ENCODE peak calls at places on chromosomes 13 and 19, in seven cellular contexts. C is spleen, D is gastrocnemius medialis, O is OCI-LY7, Q is ovary, A is breast epithelium, V is heart right ventricle. U is an unnamed sample.
A peak's percentile ranks its signal among the peaks of the same experiment; 100 is the strongest.

GRCh38 chr13:79799049-79799448 is 318.1 kb downstream of the NDFIP2 start:
- DNase-seq in A (no peak), Q (no peak), V (no peak), C (no peak), O (no peak), D (no peak), U (no peak)

GRCh38 chr13:100633461-100633860 is 41.1 kb downstream of the TMTC4 start:
- DNase-seq in A (no peak), V (no peak), D (no peak), C (no peak), Q (no peak), O (no peak), U (no peak)

GRCh38 chr19:18253716-18254115 is 20.5 kb downstream of the IQCN start:
- DNase-seq in Q (no peak), D (no peak), A (no peak), V (no peak), C (no peak), O (peak; percentile 57), U (no peak)

GRCh38 chr13:24233351-24233901 is 72.9 kb downstream of the SPATA13 start:
- DNase-seq in D (no peak), C (no peak), Q (peak; percentile 64), O (no peak), V (no peak), A (no peak), U (no peak)

GRCh38 chr13:35565273-35565672 is 88.8 kb upstream of the MAB21L1 start:
- DNase-seq in D (no peak), V (no peak), Q (no peak), C (no peak), A (no peak), O (no peak), U (no peak)

GRCh38 chr19:49679832-49680472 is 2.9 kb downstream of the PRMT1 start:
- DNase-seq in A (no peak), V (no peak), Q (no peak), D (no peak), C (peak; percentile 49), O (no peak), U (no peak)

GRCh38 chr19:14683439-14683838 is 6.4 kb upstream of the ZNF333 start:
- DNase-seq in V (no peak), A (no peak), C (no peak), O (no peak), Q (no peak), D (no peak), U (no peak)

GRCh38 chr13:19864018-19864338 is 529 bp upstream of the ZMYM5 start:
- DNase-seq in D (peak; percentile 8), A (peak; percentile 62), V (peak; percentile 82), C (no peak), O (peak; percentile 75), Q (peak; percentile 78), U (peak; percentile 75)

GRCh38 chr13:39451860-39452301 is 151.1 kb downstream of the LHFPL6 start:
- DNase-seq in D (peak; percentile 38), Q (peak; percentile 16), O (peak; percentile 91), A (no peak), C (no peak), V (peak; percentile 40), U (no peak)

GRCh38 chr13:70795484-70795883 is 687.2 kb upstream of the KLHL1 start:
- DNase-seq in O (no peak), D (no peak), V (no peak), C (no peak), Q (no peak), A (no peak), U (no peak)

GRCh38 chr13:40240293-40240692 is 426.1 kb downstream of the FOXO1 start:
- DNase-seq in D (no peak), A (no peak), V (no peak), Q (no peak), O (no peak), C (no peak), U (no peak)

GRCh38 chr13:83024955-83025594 is 857.2 kb downstream of the SLITRK1 start:
- DNase-seq in Q (no peak), O (no peak), D (no peak), V (no peak), C (no peak), A (no peak), U (no peak)

GRCh38 chr19:28386080-28386869 is 826.7 kb downstream of the UQCRFS1 start:
- DNase-seq in O (peak; percentile 51), A (no peak), Q (no peak), V (no peak), C (no peak), D (no peak), U (no peak)

GRCh38 chr19:9128171-9128570 is 1.4 kb upstream of the OR7G3 start:
- DNase-seq in V (no peak), C (no peak), Q (no peak), O (no peak), D (no peak), A (no peak), U (no peak)

GRCh38 chr13:109200556-109200955 is 571.1 kb downstream of the MYO16 start:
- DNase-seq in C (no peak), V (no peak), D (no peak), Q (no peak), O (no peak), A (no peak), U (no peak)

GRCh38 chr13:57673197-57673596 is 41.7 kb downstream of the PCDH17 start:
- DNase-seq in O (no peak), Q (no peak), D (no peak), V (no peak), A (no peak), C (no peak), U (peak; percentile 24)

GRCh38 chr13:75761373-75761772 is 125.2 kb downstream of the LMO7 start:
- DNase-seq in Q (no peak), V (no peak), D (no peak), A (no peak), O (no peak), C (no peak), U (no peak)

GRCh38 chr19:51687791-51688664 is 5.1 kb upstream of the SPACA6 start:
- DNase-seq in C (peak; percentile 77), A (no peak), V (peak; percentile 74), Q (peak; percentile 74), D (no peak), O (no peak), U (peak; percentile 51)

GRCh38 chr19:19568802-19569756 is 31.0 kb downstream of the CILP2 start:
- DNase-seq in C (no peak), D (no peak), O (no peak), A (no peak), Q (no peak), V (no peak), U (no peak)

GRCh38 chr19:2744113-2744512 is 4.3 kb upstream of the SLC39A3 start:
- DNase-seq in O (no peak), D (no peak), A (no peak), C (no peak), V (no peak), Q (no peak), U (no peak)

GRCh38 chr19:2743099-2743498 is 3.3 kb upstream of the SLC39A3 start:
- DNase-seq in O (no peak), Q (no peak), V (no peak), A (no peak), C (no peak), D (no peak), U (no peak)

GRCh38 chr19:2736550-2737190 is 3.1 kb downstream of the SLC39A3 start:
- DNase-seq in Q (no peak), C (no peak), D (no peak), A (no peak), O (no peak), V (no peak), U (no peak)

GRCh38 chr19:2740314-2740656 is 468 bp upstream of the SLC39A3 start:
- DNase-seq in D (no peak), O (no peak), V (no peak), C (no peak), Q (no peak), A (no peak), U (no peak)

DNA sequence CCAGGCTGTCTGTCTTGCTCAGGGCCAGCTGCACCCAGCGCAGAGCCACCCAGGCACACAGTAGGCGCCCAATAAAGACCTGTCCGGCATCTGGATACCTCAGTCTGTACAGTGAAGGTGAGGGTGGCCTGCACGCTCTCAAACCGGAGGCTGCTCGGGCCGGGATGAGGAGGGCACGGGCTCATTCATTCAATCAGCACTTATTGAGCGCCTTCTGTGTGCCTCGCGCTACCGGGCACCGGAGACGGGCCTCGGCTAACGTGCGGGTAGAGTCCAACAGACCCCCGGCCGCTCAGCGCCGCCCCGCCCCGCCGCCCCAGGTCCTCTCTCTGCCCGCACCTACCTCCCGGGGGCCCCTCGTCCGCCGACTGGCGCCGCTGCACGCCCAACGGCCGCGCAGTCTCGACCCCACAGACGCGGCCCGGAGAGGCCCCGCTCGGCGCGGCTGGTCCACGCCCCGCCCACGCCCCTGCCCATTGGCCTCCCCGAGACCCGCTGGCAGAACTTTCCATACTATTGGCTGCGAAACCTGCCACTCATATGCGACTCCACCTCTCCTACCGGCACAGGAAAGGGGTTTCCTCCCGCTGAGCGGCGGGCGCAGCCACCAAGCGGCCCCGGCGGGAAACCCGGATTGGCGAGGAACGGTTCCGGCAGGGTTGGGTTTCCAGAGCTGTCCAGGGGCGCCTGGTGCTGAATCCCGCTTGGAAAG is at the start of gene SLC39A3:
- DNase-seq in O (peak; percentile 99), C (peak; percentile 97), V (peak; percentile 97), D (peak; percentile 98), Q (peak; percentile 99), A (peak; percentile 99), U (peak; percentile 99)
- TF ChIP-seq CTCF in O (no peak), C (peak; percentile 16), V (peak; percentile 19), D (peak; percentile 23), Q (peak; percentile 73), A (no peak), U (no peak)

GRCh38 chr13:49418206-49418605 is 25.7 kb downstream of the CAB39L start:
- DNase-seq in O (peak; percentile 75), V (no peak), Q (no peak), C (no peak), D (no peak), A (no peak), U (no peak)
- H3K4me1 ChIP-seq in O (peaks cover 62% of the 10 kb centered on the region), V (no peaks in the 10 kb centered on the region), Q (peaks cover 3% of the 10 kb centered on the region), C (no peaks in the 10 kb centered on the region), D (no peaks in the 10 kb centered on the region), A (no peaks in the 10 kb centered on the region), U (no peaks in the 10 kb centered on the region)

GRCh38 chr13:105139380-105140285 is 1395.8 kb downstream of the EFNB2 start:
- DNase-seq in D (no peak), O (peak; percentile 46), V (peak; percentile 21), A (no peak), Q (no peak), C (peak; percentile 84), U (peak; percentile 45)
- TF ChIP-seq CTCF in D (no peak), O (peak; percentile 30), V (peak; percentile 38), A (no peak), Q (no peak), C (no peak), U (no peak)

GRCh38 chr13:51311271-51311670 is 28.2 kb upstream of the SERPINE3 start:
- DNase-seq in D (no peak), V (no peak), Q (no peak), A (no peak), C (no peak), O (no peak), U (no peak)

GRCh38 chr13:51317262-51317661 is 22.2 kb upstream of the SERPINE3 start:
- DNase-seq in O (no peak), C (no peak), Q (no peak), V (no peak), A (no peak), D (no peak), U (no peak)

GRCh38 chr13:51311957-51312520 is 27.5 kb upstream of the SERPINE3 start:
- DNase-seq in A (no peak), D (no peak), O (no peak), C (no peak), V (no peak), Q (no peak), U (no peak)

GRCh38 chr13:51315658-51316057 is 23.8 kb upstream of the SERPINE3 start:
- DNase-seq in C (no peak), V (no peak), Q (no peak), A (no peak), D (no peak), O (no peak), U (no peak)

GRCh38 chr13:51313619-51314018 is 25.9 kb upstream of the SERPINE3 start:
- DNase-seq in V (no peak), A (no peak), Q (no peak), D (no peak), C (no peak), O (no peak), U (no peak)
- H3K4me1 ChIP-seq in V (no peaks in the 10 kb centered on the region), A (no peaks in the 10 kb centered on the region), Q (peaks cover 2% of the 10 kb centered on the region), D (no peaks in the 10 kb centered on the region), C (no peaks in the 10 kb centered on the region), O (no peaks in the 10 kb centered on the region), U (no peaks in the 10 kb centered on the region)